ENCODE peak calls at places on chromosomes 11 and 22, in five cellular contexts. A is neural progenitor cell, M is GM23248, E is PC-3, J is HCT116. K is an unnamed sample.

GRCh38 chr11:2554338-2555240 is 109.8 kb downstream of the KCNQ1 start:
- DNase-seq in A (peak), M (no peak), E (no peak), J (no peak), K (no peak)

GRCh38 chr22:37499006-37499707 is 13.0 kb upstream of the MFNG start:
- DNase-seq in A (no peak), M (no peak), E (no peak), J (no peak), K (no peak)

GRCh38 chr11:114386545-114386944 is 13.8 kb downstream of the C11orf71 start:
- DNase-seq in A (no peak), M (peak), E (no peak), J (no peak), K (no peak)

GRCh38 chr11:23502821-23503220 is 642.5 kb upstream of the CCDC179 start:
- DNase-seq in A (no peak), M (no peak), E (no peak), J (no peak), K (no peak)

GRCh38 chr11:8006349-8006977 is 19.3 kb downstream of the EIF3F start:
- DNase-seq in A (peak), M (peak), E (peak), J (peak), K (peak)

GRCh38 chr11:68330700-68331337 is 18.4 kb downstream of the LRP5 start:
- DNase-seq in A (no peak), M (no peak), E (no peak), J (no peak), K (peak)

GRCh38 chr11:119666463-119667131 is 62.4 kb downstream of the NECTIN1 start:
- DNase-seq in A (peak), M (peak), E (peak), J (peak), K (peak)

GRCh38 chr11:94597896-94598295 is 30.7 kb downstream of the PIWIL4 start:
- DNase-seq in A (peak), M (no peak), E (peak), J (no peak), K (peak)

GRCh38 chr11:69086152-69086551 is 37.4 kb downstream of the TPCN2 start:
- DNase-seq in A (peak), M (peak), E (no peak), J (no peak), K (peak)

GRCh38 chr11:111541209-111542061 is 915 bp downstream of the LAYN start:
- DNase-seq in A (peak), M (peak), E (no peak), J (no peak), K (peak)

GRCh38 chr11:719214-720016 is 13.4 kb downstream of the EPS8L2 start:
- DNase-seq in A (no peak), M (no peak), E (no peak), J (no peak), K (no peak)

GRCh38 chr11:66892926-66893325 is 36.1 kb downstream of the LRFN4 start:
- DNase-seq in A (no peak), M (no peak), E (peak), J (no peak), K (no peak)

GRCh38 chr22:20130739-20131592 is 638 bp upstream of the ZDHHC8 start:
- DNase-seq in A (peak), M (peak), E (peak), J (peak), K (peak)

GRCh38 chr22:36160499-36160942 is at the start of gene APOL3:
- DNase-seq in A (no peak), M (peak), E (peak), J (no peak), K (no peak)

GRCh38 chr22:40436460-40437431 is 66.4 kb downstream of the SGSM3 start:
- DNase-seq in A (peak), M (peak), E (peak), J (peak), K (peak)

GRCh38 chr11:68584991-68585524 is 99.3 kb upstream of the GAL start:
- DNase-seq in A (no peak), M (no peak), E (no peak), J (no peak), K (no peak)

GRCh38 chr11:34576331-34576730 is 44.6 kb upstream of the EHF start:
- DNase-seq in A (no peak), M (no peak), E (no peak), J (no peak), K (no peak)

GRCh38 chr11:13405220-13405619 is 57.8 kb downstream of the BTBD10 start:
- DNase-seq in A (no peak), M (no peak), E (no peak), J (no peak), K (no peak)

GRCh38 chr11:76095891-76096290 is 110.4 kb downstream of the WNT11 start:
- DNase-seq in A (no peak), M (no peak), E (no peak), J (no peak), K (no peak)

GRCh38 chr22:42500164-42500835 is 19.3 kb downstream of the RRP7A start:
- DNase-seq in A (peak), M (peak), E (peak), J (peak), K (peak)

GRCh38 chr22:42452456-42452855 is 20.3 kb upstream of the NFAM1 start:
- DNase-seq in A (no peak), M (no peak), E (no peak), J (no peak), K (no peak)

GRCh38 chr22:50199836-50200332 is 927 bp upstream of the SELENOO start:
- DNase-seq in A (peak), M (peak), E (no peak), J (no peak), K (peak)

GRCh38 chr11:117458275-117459120 is 130.8 kb downstream of the CEP164 start:
- DNase-seq in A (no peak), M (no peak), E (no peak), J (no peak), K (no peak)

GRCh38 chr11:31822604-31823371 is 11.7 kb upstream of the PAX6 start:
- DNase-seq in A (peak), M (no peak), E (no peak), J (no peak), K (peak)
- TF ChIP-seq EZH2 in A (no peak), M (no peak), E (no peak), J (no peak), K (peak)

GRCh38 chr11:64164392-64165312 is 1.3 kb downstream of the MACROD1 start:
- DNase-seq in A (peak), M (peak), E (peak), J (no peak), K (peak)
- H3K4me3 ChIP-seq in A (peak), M (peak), E (peak), J (peak), K (peak)

DNA sequence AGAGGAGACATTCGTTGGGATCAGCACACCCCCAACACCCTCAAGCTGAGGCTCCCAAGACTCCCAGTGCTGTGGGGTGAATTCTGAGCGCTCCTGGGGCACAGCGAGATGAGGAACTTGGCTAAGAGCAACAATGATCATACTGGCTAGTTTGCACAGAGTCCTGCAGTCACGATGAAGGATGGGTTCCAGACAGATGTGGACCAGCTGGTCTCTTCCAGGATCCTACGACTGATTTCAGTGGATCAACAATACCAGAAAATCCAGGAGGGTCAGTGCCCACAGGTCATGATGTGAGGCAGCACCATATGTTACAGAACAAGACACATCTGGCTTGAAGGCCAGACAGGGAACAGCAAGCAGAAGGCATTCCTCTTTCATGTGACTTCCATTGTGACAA is 28.8 kb downstream of the OR52K1 start:
- DNase-seq in A (no peak), M (no peak), E (no peak), J (no peak), K (no peak)
- TF ChIP-seq EZH2phosphoT487 in A (no peak), M (no peak), E (no peak), J (no peak), K (no peak)

DNA sequence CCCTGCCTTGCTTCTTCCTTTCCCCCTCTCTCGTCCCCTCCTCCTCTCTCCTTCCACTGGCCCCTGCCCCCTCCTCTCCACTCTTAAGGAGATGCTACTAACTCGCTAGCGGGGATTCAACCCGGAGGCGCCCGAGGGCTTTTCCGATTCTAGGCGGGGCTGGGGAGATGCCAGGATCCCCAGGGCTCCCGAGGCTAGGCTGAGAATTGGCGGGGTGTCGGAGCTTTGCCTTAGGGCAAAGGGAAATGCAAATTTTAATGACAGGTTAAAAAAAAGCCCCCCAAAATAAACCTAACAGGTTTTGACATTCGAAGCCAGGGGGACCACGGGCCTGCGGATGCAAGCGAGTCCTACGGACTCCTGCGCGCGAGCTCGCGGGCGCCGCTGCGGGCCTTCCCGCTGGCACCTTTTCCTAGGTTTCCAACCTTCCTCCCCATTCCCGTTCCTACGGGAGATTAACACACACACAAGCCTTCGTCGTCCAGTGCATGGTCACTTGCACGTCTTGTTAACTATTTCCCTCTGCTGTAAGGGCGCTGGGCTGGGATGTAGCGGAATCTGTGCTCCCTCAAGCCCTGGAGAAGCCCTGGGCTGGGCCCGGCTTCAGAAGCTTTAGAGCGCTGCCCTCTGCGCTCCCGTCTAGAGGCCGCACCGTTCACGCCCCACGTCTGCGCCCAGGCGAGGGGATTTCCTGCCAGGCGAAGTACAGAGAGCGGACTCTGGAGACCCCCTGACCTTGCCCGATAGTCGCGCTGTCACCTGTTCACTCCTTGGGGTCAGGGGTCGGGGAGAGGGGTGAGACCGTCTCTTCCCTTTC is 725 bp upstream of the ALX4 start:
- DNase-seq in A (peak), M (no peak), E (no peak), J (no peak), K (peak)
- TF ChIP-seq EZH2 in A (peak), M (peak), E (no peak), J (no peak), K (peak)

GRCh38 chr22:34855471-34855870 is 210.5 kb upstream of the ISX start:
- DNase-seq in A (no peak), M (no peak), E (no peak), J (no peak), K (no peak)
- H3K4me3 ChIP-seq in A (no peak), M (no peak), E (no peak), J (no peak), K (no peak)

GRCh38 chr22:22015631-22016030 is 33.0 kb upstream of the TOP3B start:
- DNase-seq in A (no peak), M (no peak), E (no peak), J (no peak), K (no peak)
- TF ChIP-seq EZH2phosphoT487 in A (no peak), M (no peak), E (no peak), J (no peak), K (no peak)

GRCh38 chr11:20669833-20670684 is 673 bp downstream of the NELL1 start:
- DNase-seq in A (peak), M (no peak), E (no peak), J (no peak), K (peak)
- TF ChIP-seq EZH2 in A (peak), M (peak), E (no peak), J (no peak), K (peak)

K was measured in GM23338.